ENCODE peak calls at places on chromosomes 16 and 17, in nine cellular contexts. T is GM23338, U is fibroblast of the aortic adventitia, B is Ammon's horn, C is NCI-H1930, H is GOT3, P is activated T-helper 1 cell treated with Interleukin-2 at 50 U/mL for 16 hours, M is IMR-90, D is HEK293T. I is an unnamed sample.

GRCh38 chr17:20073056-20073979 is 64.2 kb downstream of the SPECC1 start:
- DNase-seq in T (peak), U (peak), B (peak), C (no peak), H (no peak), P (no peak), M (peak), D (no peak), I (no peak)

GRCh38 chr16:50692999-50693781 is at the start of gene NOD2:
- DNase-seq in T (peak), U (no peak), B (no peak), C (no peak), H (no peak), P (no peak), M (no peak), D (peak), I (no peak)

GRCh38 chr17:37844158-37844976 is 79.8 kb upstream of the TBC1D3K start:
- DNase-seq in T (peak), U (peak), B (peak), C (no peak), H (peak), P (peak), M (peak), D (peak), I (no peak)

GRCh38 chr17:75271955-75272847 is 1.2 kb upstream of the MIF4GD start:
- DNase-seq in T (no peak), U (no peak), B (peak), C (no peak), H (no peak), P (no peak), M (peak), D (no peak), I (peak)

GRCh38 chr16:15484662-15485061 is 50.3 kb downstream of the BMERB1 start:
- DNase-seq in T (no peak), U (no peak), B (no peak), C (no peak), H (no peak), P (no peak), M (peak), D (no peak), I (no peak)

GRCh38 chr16:84599528-84600202 is 18.2 kb downstream of the COTL1 start:
- DNase-seq in T (peak), U (peak), B (peak), C (no peak), H (peak), P (no peak), M (peak), D (no peak), I (peak)

GRCh38 chr17:81406117-81406953 is 11.1 kb downstream of the BAHCC1 start:
- DNase-seq in T (no peak), U (no peak), B (no peak), C (no peak), H (no peak), P (no peak), M (no peak), D (peak), I (peak)

GRCh38 chr16:71504901-71505300 is 15.8 kb upstream of the ZNF19 start:
- DNase-seq in T (no peak), U (no peak), B (no peak), C (no peak), H (no peak), P (no peak), M (no peak), D (no peak), I (no peak)

GRCh38 chr17:45316271-45317112 is at the start of gene MAP3K14:
- DNase-seq in T (peak), U (peak), B (peak), C (peak), H (no peak), P (peak), M (peak), D (peak), I (peak)

GRCh38 chr16:11181889-11182279 is 74.1 kb downstream of the SOCS1 start:
- DNase-seq in T (no peak), U (no peak), B (peak), C (no peak), H (no peak), P (no peak), M (peak), D (no peak), I (no peak)

GRCh38 chr16:81846105-81846504 is 67.0 kb downstream of the PLCG2 start:
- DNase-seq in T (no peak), U (no peak), B (no peak), C (no peak), H (no peak), P (no peak), M (no peak), D (no peak), I (no peak)

GRCh38 chr17:17313350-17313991 is 10.3 kb downstream of the NT5M start:
- DNase-seq in T (peak), U (no peak), B (peak), C (peak), H (no peak), P (peak), M (no peak), D (no peak), I (peak)

GRCh38 chr17:8125947-8126305 is 2.0 kb upstream of the HES7 start:
- DNase-seq in T (peak), U (peak), B (no peak), C (no peak), H (no peak), P (no peak), M (no peak), D (no peak), I (no peak)

GRCh38 chr17:38967290-38967738 is at the start of gene FBXO47:
- DNase-seq in T (peak), U (peak), B (peak), C (peak), H (peak), P (peak), M (peak), D (peak), I (no peak)

GRCh38 chr17:81427446-81428120 is 32.3 kb downstream of the BAHCC1 start:
- DNase-seq in T (no peak), U (no peak), B (peak), C (no peak), H (no peak), P (no peak), M (no peak), D (no peak), I (no peak)

GRCh38 chr17:64707077-64707591 is 45.0 kb upstream of the SMURF2 start:
- DNase-seq in T (peak), U (peak), B (peak), C (no peak), H (peak), P (no peak), M (peak), D (no peak), I (peak)

GRCh38 chr17:3557768-3558583 is at the start of gene TRPV3:
- DNase-seq in T (no peak), U (peak), B (no peak), C (no peak), H (no peak), P (peak), M (no peak), D (no peak), I (no peak)

GRCh38 chr17:40352779-40353394 is 11.7 kb downstream of the GJD3 start:
- DNase-seq in T (no peak), U (no peak), B (no peak), C (no peak), H (no peak), P (no peak), M (no peak), D (no peak), I (no peak)

GRCh38 chr17:10265100-10265810 is 66.8 kb upstream of the GAS7 start:
- DNase-seq in T (no peak), U (peak), B (no peak), C (no peak), H (no peak), P (no peak), M (peak), D (no peak), I (no peak)

GRCh38 chr17:49218941-49219913 is 8.7 kb downstream of the ABI3 start:
- DNase-seq in T (peak), U (no peak), B (no peak), C (no peak), H (no peak), P (no peak), M (no peak), D (no peak), I (peak)

GRCh38 chr16:68823401-68823800 is 19.9 kb upstream of the TANGO6 start:
- DNase-seq in T (peak), U (peak), B (no peak), C (no peak), H (no peak), P (no peak), M (peak), D (no peak), I (no peak)

GRCh38 chr17:2393184-2393953 is 7.5 kb downstream of the MNT start:
- DNase-seq in T (peak), U (peak), B (peak), C (peak), H (peak), P (peak), M (peak), D (peak), I (peak)

GRCh38 chr16:60230666-60231065 is 1496.5 kb upstream of the GOT2 start:
- DNase-seq in T (no peak), U (no peak), B (no peak), C (no peak), H (no peak), P (no peak), M (no peak), D (no peak), I (no peak)

GRCh38 chr17:69723316-69723715 is 308.8 kb downstream of the MAP2K6 start:
- DNase-seq in T (no peak), U (no peak), B (no peak), C (no peak), H (no peak), P (no peak), M (no peak), D (no peak), I (no peak)

GRCh38 chr16:65497571-65497970 is 375.7 kb upstream of the CDH11 start:
- DNase-seq in T (no peak), U (no peak), B (peak), C (no peak), H (no peak), P (no peak), M (peak), D (no peak), I (no peak)

GRCh38 chr17:58060596-58061191 is 22.5 kb upstream of the DYNLL2 start:
- DNase-seq in T (no peak), U (peak), B (peak), C (no peak), H (no peak), P (no peak), M (peak), D (no peak), I (no peak)

I was measured in WERI-Rb-1.